ENCODE peak calls at places on chromosomes 3 and 15, in nine cellular contexts. P, I, D, A, Q, M, K, N and T are unnamed samples.
A peak's percentile ranks its signal among the peaks of the same experiment; 100 is the strongest.

GRCh38 chr3:142947352-142947751 is 16.1 kb downstream of the PAQR9 start:
- DNase-seq in P (no peak), I (no peak), D (no peak), A (no peak), Q (no peak), M (no peak), K (no peak), N (no peak), T (no peak)

GRCh38 chr15:49421991-49422390 is 1.1 kb upstream of the FGF7 start:
- DNase-seq in P (peak; percentile 63), I (peak; percentile 24), D (peak; percentile 31), A (peak; percentile 40), Q (peak; percentile 54), M (peak; percentile 40), K (peak; percentile 1), N (peak; percentile 12), T (peak; percentile 69)

GRCh38 chr3:49689046-49689886 is at the start of the genes MST1 and RNF123:
- DNase-seq in P (peak; percentile 87), I (peak; percentile 90), D (peak; percentile 90), A (peak; percentile 43), Q (peak; percentile 91), M (peak; percentile 93), K (peak; percentile 87), N (peak; percentile 59), T (peak; percentile 95)

GRCh38 chr3:46538803-46539442 is 27.2 kb downstream of the LRRC2 start:
- DNase-seq in P (no peak), I (peak; percentile 83), D (peak; percentile 63), A (no peak), Q (peak; percentile 53), M (no peak), K (peak; percentile 66), N (peak; percentile 97), T (peak; percentile 99)

GRCh38 chr15:90286678-90287077 is 21.2 kb downstream of the NGRN start:
- DNase-seq in P (peak; percentile 57), I (no peak), D (no peak), A (no peak), Q (peak; percentile 24), M (no peak), K (peak; percentile 23), N (no peak), T (peak; percentile 59)

GRCh38 chr3:170765419-170766078 is 104.4 kb downstream of the RPL22L1 start:
- DNase-seq in P (no peak), I (no peak), D (no peak), A (no peak), Q (peak; percentile 89), M (no peak), K (no peak), N (no peak), T (no peak)

GRCh38 chr3:134364061-134364935 is 9.9 kb downstream of the AMOTL2 start:
- DNase-seq in P (peak; percentile 95), I (peak; percentile 90), D (peak; percentile 94), A (peak; percentile 95), Q (peak; percentile 95), M (peak; percentile 94), K (no peak), N (no peak), T (no peak)

GRCh38 chr3:149307435-149307783 is 26.0 kb downstream of the TM4SF18 start:
- DNase-seq in P (no peak), I (no peak), D (no peak), A (no peak), Q (no peak), M (no peak), K (no peak), N (no peak), T (no peak)

GRCh38 chr3:65245133-65246076 is 557.6 kb upstream of the ADAMTS9 start:
- DNase-seq in P (peak; percentile 17), I (no peak), D (no peak), A (no peak), Q (peak; percentile 34), M (no peak), K (no peak), N (no peak), T (no peak)

GRCh38 chr3:62659660-62660059 is 215.6 kb downstream of the CADPS start:
- DNase-seq in P (no peak), I (no peak), D (no peak), A (no peak), Q (no peak), M (no peak), K (no peak), N (no peak), T (peak; percentile 48)

GRCh38 chr15:82081904-82082810 is 36.3 kb upstream of the MEX3B start:
- DNase-seq in P (peak; percentile 35), I (no peak), D (no peak), A (peak; percentile 71), Q (peak; percentile 88), M (peak; percentile 36), K (no peak), N (no peak), T (no peak)

GRCh38 chr15:41281236-41281635 is 50.2 kb downstream of the CHP1 start:
- DNase-seq in P (peak; percentile 87), I (no peak), D (no peak), A (peak; percentile 69), Q (peak; percentile 96), M (no peak), K (no peak), N (no peak), T (no peak)

GRCh38 chr3:176789281-176789705 is 408.0 kb downstream of the TBL1XR1 start:
- DNase-seq in P (peak; percentile 90), I (no peak), D (no peak), A (no peak), Q (no peak), M (no peak), K (no peak), N (no peak), T (no peak)

GRCh38 chr15:31223478-31224350 is 102.9 kb upstream of the KLF13 start:
- DNase-seq in P (no peak), I (no peak), D (peak; percentile 46), A (no peak), Q (no peak), M (no peak), K (no peak), N (no peak), T (no peak)
- H3K4me3 ChIP-seq in P (no peak overlapping the region), I (no peak overlapping the region), D (peak overlapping the region; percentile 25), A (peak overlapping the region; percentile 1), Q (peak overlapping the region; percentile 55), M (no peak overlapping the region), K (no peak overlapping the region), N (peak overlapping the region; percentile 49), T (no peak overlapping the region)

DNA sequence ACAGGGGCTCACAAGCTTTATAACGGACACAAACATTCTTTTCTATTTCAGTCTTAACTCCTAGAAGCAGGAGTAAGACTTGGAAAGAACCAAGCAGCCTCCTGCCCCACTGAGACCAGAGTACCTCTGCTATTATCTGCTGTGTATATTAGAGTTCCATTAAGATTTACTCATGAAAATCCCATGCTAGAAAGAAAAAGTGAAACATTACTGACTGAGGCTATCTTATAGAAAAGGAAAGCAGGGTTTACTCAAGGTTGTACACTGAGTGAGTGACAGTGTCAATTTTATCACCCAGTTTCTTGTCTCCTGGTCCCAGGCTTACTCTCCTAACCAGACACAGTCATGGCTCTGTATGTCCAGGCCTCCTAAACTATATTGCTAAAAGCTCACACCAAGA is 97.9 kb upstream of the SOX2 start:
- DNase-seq in P (no peak), I (no peak), D (no peak), A (no peak), Q (no peak), M (no peak), K (no peak), N (no peak), T (no peak)
- H3K4me3 ChIP-seq in P (no peak overlapping the region), I (no peak overlapping the region), D (no peak overlapping the region), A (no peak overlapping the region), Q (no peak overlapping the region), M (peak overlapping the region; percentile 49), K (no peak overlapping the region), N (no peak overlapping the region), T (no peak overlapping the region)

DNA sequence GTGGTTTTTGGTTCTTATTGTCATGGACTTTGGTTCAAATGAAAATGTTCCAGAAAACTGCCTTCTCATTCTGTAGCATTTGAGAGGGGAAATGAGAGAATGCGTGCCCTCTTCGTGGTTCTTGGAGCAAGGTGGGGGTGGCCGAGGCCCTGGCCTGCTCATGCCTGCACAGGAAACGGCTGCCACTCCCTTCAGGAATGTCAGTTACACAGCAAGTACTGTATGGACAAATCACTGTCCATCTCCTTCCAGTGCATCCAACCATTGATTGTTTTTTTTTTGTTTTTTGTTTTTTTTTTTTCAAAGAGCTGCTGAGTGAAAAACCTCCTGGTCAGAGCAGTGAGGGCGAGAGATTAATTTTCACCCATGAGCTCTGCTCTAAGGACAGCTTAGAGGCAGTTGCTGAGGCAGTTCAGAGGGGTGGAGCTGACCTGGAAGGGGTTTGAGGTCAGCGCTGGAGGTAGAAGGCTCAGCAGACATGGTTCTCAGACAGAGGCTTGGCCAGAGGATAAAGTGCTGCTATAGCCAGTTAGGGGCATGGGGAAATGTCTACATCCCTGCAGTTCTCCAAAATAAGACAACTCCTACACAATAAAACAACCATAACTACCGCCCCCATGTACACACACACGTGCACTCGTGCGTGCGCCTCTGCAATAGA is 20.2 kb upstream of the KIF23 start:
- DNase-seq in P (peak; percentile 76), I (no peak), D (no peak), A (no peak), Q (no peak), M (no peak), K (no peak), N (no peak), T (no peak)
- H3K4me3 ChIP-seq in P (no peak overlapping the region), I (no peak overlapping the region), D (no peak overlapping the region), A (no peak overlapping the region), Q (peak overlapping the region; percentile 61), M (no peak overlapping the region), K (no peak overlapping the region), N (no peak overlapping the region), T (no peak overlapping the region)

DNA sequence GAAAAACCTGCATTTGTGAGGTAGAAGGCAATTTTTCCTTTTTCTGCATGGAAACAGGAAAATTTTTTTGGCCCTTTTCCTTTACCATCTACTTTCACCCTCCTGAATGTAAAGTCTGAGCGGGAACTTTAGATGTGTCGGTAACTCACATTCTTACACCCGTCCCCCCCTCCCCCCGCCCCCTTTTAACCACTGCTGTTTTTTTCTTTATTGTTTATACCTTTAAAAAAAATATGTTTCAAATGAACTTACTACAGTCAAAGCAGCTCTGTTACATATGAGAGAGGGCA is 487 bp upstream of the HES1 start:
- DNase-seq in P (no peak), I (no peak), D (no peak), A (no peak), Q (no peak), M (no peak), K (no peak), N (no peak), T (peak; percentile 36)
- H3K4me3 ChIP-seq in P (peak overlapping the region; percentile 54), I (peak overlapping the region; percentile 13), D (peak overlapping the region; percentile 63), A (peak overlapping the region; percentile 65), Q (peak overlapping the region; percentile 83), M (peak overlapping the region; percentile 52), K (peak overlapping the region; percentile 65), N (peak overlapping the region; percentile 61), T (peak overlapping the region; percentile 84)

DNA sequence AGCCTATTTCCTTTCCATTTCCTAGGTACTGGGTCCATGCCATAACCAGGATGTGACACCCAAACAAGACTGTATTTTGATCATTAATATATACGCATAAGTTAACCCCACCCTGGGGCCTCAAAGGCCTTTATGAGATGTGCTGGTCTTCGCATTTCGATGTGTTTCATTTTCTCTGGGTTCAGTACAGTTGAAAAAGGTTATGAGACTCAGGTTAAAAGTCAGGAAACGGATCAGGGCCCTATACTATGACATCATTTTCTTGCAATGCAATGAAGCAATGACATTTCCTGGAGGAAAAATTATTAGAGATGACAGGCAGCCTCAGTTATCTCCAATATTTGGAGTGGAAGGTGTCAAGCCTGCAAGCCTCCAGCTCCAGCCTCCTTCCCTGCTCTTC is 31.7 kb downstream of the TMEM212 start:
- DNase-seq in P (peak; percentile 49), I (no peak), D (no peak), A (no peak), Q (peak; percentile 64), M (no peak), K (no peak), N (no peak), T (no peak)
- H3K4me3 ChIP-seq in P (no peak overlapping the region), I (no peak overlapping the region), D (no peak overlapping the region), A (no peak overlapping the region), Q (peak overlapping the region; percentile 20), M (no peak overlapping the region), K (no peak overlapping the region), N (no peak overlapping the region), T (no peak overlapping the region)

GRCh38 chr3:100104817-100105413 is 9.4 kb downstream of the FILIP1L start:
- DNase-seq in P (no peak), I (no peak), D (no peak), A (no peak), Q (peak; percentile 31), M (no peak), K (no peak), N (no peak), T (peak; percentile 11)
- H3K4me3 ChIP-seq in P (no peak overlapping the region), I (no peak overlapping the region), D (no peak overlapping the region), A (no peak overlapping the region), Q (no peak overlapping the region), M (no peak overlapping the region), K (no peak overlapping the region), N (no peak overlapping the region), T (no peak overlapping the region)